ENCODE peak calls at places on chromosomes 12 and 14, in six cellular contexts. B is brain microvascular endothelial cell, Q is breast epithelium, D is lower lobe of right lung, N is uterus, G is kidney. S is an unnamed sample. For H3K36me3, the result is how much of the 10 kb centered on the place peaks cover.

GRCh38 chr14:77961853-77962580 is 162.1 kb downstream of the ADCK1 start:
- DNase-seq in B (no peak), Q (no peak), D (no peak), N (no peak), G (no peak), S (peak)

GRCh38 chr14:75339059-75339458 is 60.4 kb downstream of the FOS start:
- DNase-seq in B (no peak), Q (no peak), D (no peak), N (no peak), G (no peak), S (peak)

GRCh38 chr12:109768901-109769670 is 55.5 kb downstream of the FAM222A start:
- DNase-seq in B (no peak), Q (peak), D (no peak), N (no peak), G (peak), S (no peak)

GRCh38 chr14:90574640-90575131 is 177.9 kb downstream of the CALM1 start:
- DNase-seq in B (no peak), Q (no peak), D (no peak), N (no peak), G (no peak), S (no peak)

GRCh38 chr14:76514599-76514998 is 138.7 kb downstream of the ESRRB start:
- DNase-seq in B (no peak), Q (no peak), D (no peak), N (no peak), G (no peak), S (peak)

GRCh38 chr14:52048641-52049204 is 20.1 kb downstream of the NID2 start:
- DNase-seq in B (peak), Q (no peak), D (no peak), N (peak), G (no peak), S (no peak)

GRCh38 chr14:85634205-85634604 is 104.3 kb downstream of the FLRT2 start:
- DNase-seq in B (no peak), Q (no peak), D (no peak), N (no peak), G (no peak), S (peak)

GRCh38 chr12:124175731-124176130 is 119.2 kb upstream of the RFLNA start:
- DNase-seq in B (no peak), Q (no peak), D (no peak), N (no peak), G (no peak), S (no peak)

GRCh38 chr14:38548091-38548490 is 292.2 kb upstream of the CLEC14A start:
- DNase-seq in B (no peak), Q (no peak), D (no peak), N (no peak), G (no peak), S (no peak)

GRCh38 chr14:68793734-68794129 is 865 bp upstream of the ZFP36L1 start:
- DNase-seq in B (no peak), Q (no peak), D (no peak), N (no peak), G (peak), S (no peak)

GRCh38 chr12:102388469-102388868 is 91.9 kb downstream of the IGF1 start:
- DNase-seq in B (no peak), Q (no peak), D (no peak), N (no peak), G (no peak), S (no peak)

GRCh38 chr12:78916845-78917480 is 52.4 kb downstream of the SYT1 start:
- DNase-seq in B (peak), Q (no peak), D (no peak), N (no peak), G (no peak), S (peak)

GRCh38 chr12:45303955-45304354 is 88.1 kb downstream of the ANO6 start:
- DNase-seq in B (no peak), Q (no peak), D (no peak), N (no peak), G (no peak), S (no peak)

GRCh38 chr12:97960741-97961608 is 498.4 kb downstream of the RMST start:
- DNase-seq in B (no peak), Q (no peak), D (no peak), N (no peak), G (no peak), S (peak)

DNA sequence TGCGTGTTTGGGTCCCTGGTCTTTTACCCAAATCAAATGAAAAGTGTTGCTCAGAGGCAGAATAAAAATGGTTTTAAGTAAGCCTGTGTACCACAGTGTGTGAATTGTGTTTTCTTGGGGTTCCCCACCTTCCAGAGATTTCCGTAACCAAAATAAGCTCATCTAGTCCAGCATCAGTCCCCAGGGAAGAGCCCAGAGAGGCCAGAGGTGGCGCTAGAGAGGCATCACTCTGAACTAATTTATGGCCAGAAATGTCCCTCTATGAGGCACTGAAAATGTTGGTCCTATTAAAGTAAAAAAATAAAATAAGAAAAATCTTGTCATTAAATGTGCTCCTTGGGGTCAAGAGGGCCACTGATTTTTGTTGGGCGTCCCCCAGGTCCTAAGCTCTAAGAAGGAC is 24.9 kb upstream of the PRKAB1 start:
- DNase-seq in B (no peak), Q (no peak), D (no peak), N (no peak), G (no peak), S (no peak)
- TF ChIP-seq CTCF in B (peak), Q (no peak), D (peak), N (no peak), G (no peak), S (peak)

DNA sequence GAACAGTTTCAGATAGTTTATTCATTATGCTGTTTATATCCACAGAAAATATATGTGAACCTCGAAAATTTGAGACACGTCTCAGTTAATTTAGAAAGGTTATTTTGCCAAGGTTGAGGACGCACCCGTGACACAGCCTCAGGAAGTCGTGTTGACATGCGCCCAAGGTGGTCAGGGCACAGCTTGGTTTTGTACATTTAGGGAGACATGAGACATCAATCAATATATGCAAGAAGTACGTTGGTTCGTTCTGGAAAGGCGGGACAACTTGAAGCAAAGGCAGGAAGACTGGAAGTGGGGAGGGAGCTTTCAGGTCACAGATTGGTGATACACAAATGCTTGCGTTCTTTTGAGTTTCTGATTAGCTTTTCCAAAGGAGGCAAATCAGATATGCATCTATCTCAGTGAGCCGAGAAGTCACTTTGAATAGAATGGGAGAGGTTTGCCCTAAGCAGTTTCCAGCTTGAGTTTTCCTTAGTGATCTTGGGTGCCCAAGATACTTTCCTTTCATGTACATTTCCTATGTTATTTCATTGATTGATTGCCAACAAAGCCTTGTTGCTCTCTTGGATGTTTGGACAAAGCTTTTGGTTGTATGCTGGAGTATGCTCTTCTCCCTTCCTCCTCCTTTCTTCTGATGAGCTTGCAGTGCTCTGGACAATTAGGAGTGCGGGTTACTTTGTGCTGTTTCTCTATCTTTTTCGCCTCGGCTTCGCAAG is 3.2 kb downstream of the SNAPC1 start:
- DNase-seq in B (no peak), Q (no peak), D (no peak), N (no peak), G (no peak), S (peak)
- H3K4me3 ChIP-seq in B (peak), Q (no peak), D (no peak), N (no peak), G (peak), S (peak)

GRCh38 chr14:22518073-22518472 is 71.0 kb downstream of the DAD1 start:
- DNase-seq in B (no peak), Q (no peak), D (no peak), N (no peak), G (no peak), S (no peak)

GRCh38 chr14:22521449-22522239 is 67.4 kb downstream of the DAD1 start:
- DNase-seq in B (no peak), Q (no peak), D (no peak), N (no peak), G (no peak), S (no peak)

GRCh38 chr14:22520786-22521185 is 68.2 kb downstream of the DAD1 start:
- DNase-seq in B (no peak), Q (no peak), D (no peak), N (no peak), G (no peak), S (no peak)

GRCh38 chr14:22517117-22517720 is 71.8 kb downstream of the DAD1 start:
- DNase-seq in B (no peak), Q (no peak), D (no peak), N (no peak), G (no peak), S (no peak)

DNA sequence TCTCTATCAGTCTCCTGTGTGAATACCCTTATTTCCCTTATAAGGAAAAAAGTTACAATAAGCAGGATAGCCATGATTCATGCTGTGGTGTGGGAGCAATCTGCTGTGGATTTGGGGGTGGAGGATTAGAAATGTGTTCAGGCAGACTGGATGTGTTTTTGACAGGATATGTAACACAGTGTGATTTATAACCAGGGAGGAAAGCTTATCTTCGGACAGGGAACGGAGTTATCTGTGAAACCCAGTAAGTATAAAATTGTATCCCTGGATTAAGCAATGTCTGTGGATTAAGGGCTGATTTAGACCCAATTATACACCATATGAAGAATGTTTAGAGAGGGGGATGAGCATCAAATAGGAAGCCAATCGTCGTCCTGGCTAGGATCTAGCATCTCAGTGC is 68.8 kb downstream of the DAD1 start:
- DNase-seq in B (peak), Q (no peak), D (no peak), N (no peak), G (no peak), S (peak)
- H3K36me3 ChIP-seq in B (under half), Q (under half), D (under half), N (under half), G (under half), S (under half)

DNA sequence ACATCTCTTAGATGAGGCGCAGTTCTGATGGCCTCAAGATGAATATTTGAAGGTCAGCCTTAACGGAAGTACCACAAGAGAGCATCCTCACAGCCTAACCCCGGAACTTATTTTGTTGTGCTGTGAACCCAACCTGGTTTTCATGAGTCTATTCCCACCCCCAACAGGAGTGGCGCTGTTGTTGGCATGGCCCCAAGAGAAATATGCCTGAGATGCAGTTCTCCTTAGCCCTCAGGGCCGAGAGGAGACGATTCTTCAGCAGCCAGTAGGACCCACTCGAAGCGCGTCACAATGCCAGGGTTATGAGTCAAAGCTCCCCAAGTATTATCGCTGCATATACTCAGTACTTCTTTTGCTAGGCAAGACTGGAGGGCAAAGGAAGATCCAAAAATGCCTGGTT is 24.5 kb upstream of the BCL11B start:
- DNase-seq in B (no peak), Q (no peak), D (no peak), N (no peak), G (no peak), S (no peak)
- TF ChIP-seq CTCF in B (no peak), Q (no peak), D (no peak), N (no peak), G (no peak), S (no peak)

DNA sequence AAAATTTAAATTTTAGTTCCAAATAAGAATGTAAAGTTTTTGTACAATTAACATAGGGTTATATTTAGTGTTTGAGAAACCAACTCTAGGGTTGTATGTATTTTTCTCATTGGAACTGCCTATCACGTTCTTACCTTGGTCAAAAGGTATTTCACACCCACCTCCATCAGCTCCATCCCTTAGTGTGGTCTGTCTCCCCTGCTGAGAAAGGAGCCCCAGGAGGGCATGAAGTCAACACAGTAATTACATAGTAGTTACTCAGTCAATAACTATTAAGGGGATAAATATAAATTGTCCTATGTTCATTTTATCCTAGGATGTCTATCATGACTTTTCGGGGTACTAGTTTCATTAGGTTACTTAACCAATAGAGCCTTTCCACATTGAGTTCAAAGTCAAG is 106.3 kb downstream of the AKAP6 start:
- DNase-seq in B (no peak), Q (no peak), D (no peak), N (no peak), G (no peak), S (no peak)
- H3K4me3 ChIP-seq in B (no peak), Q (no peak), D (no peak), N (no peak), G (no peak), S (no peak)

GRCh38 chr12:56286044-56286830 is 13.9 kb downstream of the CS start:
- DNase-seq in B (no peak), Q (no peak), D (no peak), N (no peak), G (no peak), S (no peak)
- H3K36me3 ChIP-seq in B (under half), Q (under half), D (half or more), N (under half), G (under half), S (under half)

GRCh38 chr12:93892431-93893210 is 215.4 kb downstream of the CRADD start:
- DNase-seq in B (no peak), Q (no peak), D (no peak), N (no peak), G (no peak), S (no peak)

GRCh38 chr12:93894391-93895095 is 217.4 kb downstream of the CRADD start:
- DNase-seq in B (peak), Q (peak), D (peak), N (peak), G (peak), S (no peak)

GRCh38 chr12:93896962-93897361 is 219.8 kb downstream of the CRADD start:
- DNase-seq in B (no peak), Q (no peak), D (no peak), N (no peak), G (no peak), S (no peak)

GRCh38 chr12:93896427-93896826 is 219.3 kb downstream of the CRADD start:
- DNase-seq in B (no peak), Q (no peak), D (no peak), N (no peak), G (no peak), S (no peak)

DNA sequence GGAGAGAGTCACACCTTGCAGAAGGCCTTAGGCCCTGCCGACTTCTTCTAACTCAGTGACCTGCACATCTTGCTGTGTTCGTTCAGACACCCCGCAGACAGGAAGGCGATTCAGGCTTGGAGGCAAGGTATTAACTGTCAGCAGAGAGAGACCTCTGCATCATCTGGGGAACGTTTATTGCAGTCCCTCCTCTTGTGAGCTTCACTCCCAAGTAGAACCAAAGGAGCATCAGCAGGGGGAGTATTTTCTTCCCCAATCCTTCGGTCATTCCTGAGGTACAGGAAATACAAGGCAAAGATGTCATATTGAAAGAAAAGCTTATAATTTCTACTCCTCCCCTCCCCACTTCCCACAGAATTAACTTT is 217.9 kb downstream of the CRADD start:
- DNase-seq in B (no peak), Q (no peak), D (no peak), N (no peak), G (no peak), S (no peak)
- TF ChIP-seq CTCF in B (peak), Q (no peak), D (no peak), N (no peak), G (no peak), S (no peak)

S was measured in bronchial epithelial cell.